ENCODE peak calls at places on chromosome 19, in five cellular contexts. D is lower lobe of right lung, U is ovary, V is fibroblast of pulmonary artery, Y is H9. G is an unnamed sample.

GRCh38 chr19:14871619-14872230 is 14.2 kb downstream of the OR7A17 start:
- DNase-seq in D (no peak), U (no peak), V (peak; percentile 32), Y (no peak), G (peak; percentile 20)

GRCh38 chr19:7888145-7888825 is at the start of gene LRRC8E:
- DNase-seq in D (peak; percentile 79), U (peak; percentile 43), V (peak; percentile 53), Y (peak; percentile 89), G (peak; percentile 83)

GRCh38 chr19:14772995-14773394 is 5.4 kb downstream of the ADGRE2 start:
- DNase-seq in D (peak; percentile 6), U (no peak), V (no peak), Y (no peak), G (no peak)

GRCh38 chr19:49436381-49437017 is 4.8 kb downstream of the SLC17A7 start:
- DNase-seq in D (no peak), U (no peak), V (no peak), Y (peak; percentile 98), G (no peak)

GRCh38 chr19:29873024-29873800 is 61.4 kb downstream of the CCNE1 start:
- DNase-seq in D (peak; percentile 67), U (peak; percentile 66), V (peak; percentile 13), Y (peak; percentile 75), G (peak; percentile 23)

GRCh38 chr19:35845215-35846037 is 6.9 kb downstream of the NPHS1 start:
- DNase-seq in D (no peak), U (no peak), V (no peak), Y (peak; percentile 70), G (no peak)

GRCh38 chr19:17318966-17319365 is 9.6 kb downstream of the DDA1 start:
- DNase-seq in D (no peak), U (no peak), V (no peak), Y (no peak), G (no peak)

GRCh38 chr19:38720559-38721236 is 23.6 kb downstream of the CAPN12 start:
- DNase-seq in D (no peak), U (no peak), V (no peak), Y (no peak), G (no peak)

GRCh38 chr19:52188822-52189744 is 769 bp upstream of the PPP2R1A start:
- DNase-seq in D (peak; percentile 99), U (peak; percentile 89), V (no peak), Y (no peak), G (no peak)

GRCh38 chr19:18439025-18439909 is 1.3 kb upstream of the ISYNA1 start:
- DNase-seq in D (no peak), U (peak; percentile 72), V (peak; percentile 65), Y (no peak), G (peak; percentile 95)
- TF ChIP-seq CTCF in D (no peak), U (no peak), V (peak; percentile 10), Y (peak; percentile 30), G (no peak)

GRCh38 chr19:4662812-4663211 is 7.3 kb downstream of the MYDGF start:
- DNase-seq in D (no peak), U (no peak), V (no peak), Y (no peak), G (no peak)

GRCh38 chr19:4662020-4662695 is 8.0 kb downstream of the MYDGF start:
- DNase-seq in D (no peak), U (no peak), V (no peak), Y (no peak), G (no peak)

GRCh38 chr19:4657835-4658234 is 12.3 kb downstream of the MYDGF start:
- DNase-seq in D (no peak), U (no peak), V (no peak), Y (no peak), G (no peak)

GRCh38 chr19:4660993-4661392 is 9.1 kb downstream of the MYDGF start:
- DNase-seq in D (no peak), U (no peak), V (no peak), Y (no peak), G (no peak)

DNA sequence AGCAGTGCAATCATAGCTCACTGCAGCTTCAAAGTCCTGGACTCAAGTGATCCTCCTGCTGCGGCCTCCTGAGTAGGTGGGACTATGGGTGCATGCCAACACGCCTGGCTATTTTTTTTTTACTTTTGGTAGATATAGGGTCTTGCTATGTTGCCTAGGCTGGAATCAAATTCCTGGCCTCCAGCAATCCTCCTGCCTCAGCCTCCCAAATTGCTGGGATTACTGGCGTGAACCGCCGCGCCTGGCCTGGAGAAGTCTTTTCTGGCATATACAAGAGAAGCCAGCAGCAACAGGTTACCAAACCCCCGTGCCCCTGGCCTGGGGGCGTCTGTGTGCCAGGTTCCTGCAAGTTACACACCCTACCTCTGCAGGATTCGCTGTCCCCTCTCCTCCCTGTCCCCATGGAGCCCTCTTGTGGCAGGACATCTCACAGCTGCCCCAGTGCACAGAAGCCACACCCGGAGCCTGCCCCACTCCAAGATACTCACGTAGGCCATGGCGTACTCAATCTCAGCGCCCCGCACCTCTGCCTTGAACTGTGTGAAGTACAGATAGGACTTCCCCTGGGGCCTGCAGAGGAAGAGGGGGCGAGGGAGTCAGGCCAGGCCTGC is 9.9 kb downstream of the MYDGF start:
- DNase-seq in D (no peak), U (no peak), V (no peak), Y (peak; percentile 83), G (peak; percentile 48)
- TF ChIP-seq CTCF in D (peak; percentile 27), U (no peak), V (peak; percentile 31), Y (peak; percentile 62), G (no peak)

GRCh38 chr19:56079609-56080008 is 41.5 kb downstream of the ZNF787 start:
- DNase-seq in D (no peak), U (no peak), V (no peak), Y (no peak), G (no peak)

GRCh38 chr19:56084835-56085536 is 36.1 kb downstream of the ZNF787 start:
- DNase-seq in D (no peak), U (no peak), V (no peak), Y (no peak), G (no peak)

GRCh38 chr19:56083668-56084067 is 37.4 kb downstream of the ZNF787 start:
- DNase-seq in D (no peak), U (no peak), V (no peak), Y (no peak), G (no peak)

GRCh38 chr19:56076413-56076998 is 44.6 kb downstream of the ZNF787 start:
- DNase-seq in D (no peak), U (peak; percentile 65), V (peak; percentile 73), Y (no peak), G (peak; percentile 60)

DNA sequence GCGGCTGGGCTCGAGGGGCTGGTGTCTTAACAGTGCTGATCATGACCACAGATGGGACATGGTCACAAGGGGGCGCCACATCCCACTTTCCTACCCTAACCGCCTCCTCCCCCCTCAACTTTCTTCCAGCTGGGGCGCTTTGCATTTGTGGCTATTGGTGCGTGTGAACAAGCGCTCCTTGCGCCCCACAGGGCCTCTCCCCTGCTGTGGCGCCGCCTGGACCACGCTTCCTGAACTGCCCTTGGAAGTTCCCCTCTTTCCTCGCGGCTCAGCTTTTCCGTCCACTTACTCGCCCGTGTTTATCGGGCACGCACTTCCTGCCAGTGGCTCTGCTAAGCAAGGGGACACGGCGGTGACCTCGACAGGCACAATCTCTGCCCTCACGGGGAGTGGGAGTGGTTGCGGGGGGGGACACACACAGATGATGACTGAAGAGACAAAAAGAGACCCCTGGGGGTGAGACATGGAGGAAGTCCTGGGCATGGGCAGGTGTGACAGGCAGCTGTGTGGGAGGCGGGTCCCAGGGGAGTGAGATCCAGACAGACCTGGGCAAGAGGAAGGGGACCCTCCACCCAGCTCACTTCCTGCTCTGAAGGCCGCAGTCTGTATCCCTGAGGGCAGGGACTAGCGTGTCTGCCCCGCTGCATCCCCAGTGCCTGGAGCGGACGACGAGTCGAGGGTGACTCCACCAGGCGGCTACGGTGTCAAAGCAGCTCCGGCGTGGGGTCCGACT is 40.3 kb downstream of the ZNF787 start:
- DNase-seq in D (peak; percentile 87), U (peak; percentile 71), V (peak; percentile 87), Y (peak; percentile 88), G (peak; percentile 73)
- TF ChIP-seq CTCF in D (peak; percentile 53), U (no peak), V (peak; percentile 58), Y (peak; percentile 70), G (peak; percentile 41)

GRCh38 chr19:1512671-1513491 is at the start of gene ADAMTSL5:
- DNase-seq in D (no peak), U (peak; percentile 71), V (peak; percentile 63), Y (peak; percentile 58), G (peak; percentile 74)
- TF ChIP-seq CTCF in D (no peak), U (no peak), V (no peak), Y (no peak), G (peak; percentile 20)